ENCODE peak calls at places on chromosomes 7 and 10, in five cellular contexts. I is spleen; O is body of pancreas; V is CD8-positive, alpha-beta T cell; G is kidney. J is an unnamed sample.

GRCh38 chr10:24908793-24909423 is 43.5 kb downstream of the PRTFDC1 start:
- DNase-seq in V (no peak), I (no peak), O (no peak), G (no peak), J (no peak)

GRCh38 chr7:101870361-101871062 is 53.1 kb downstream of the CUX1 start:
- DNase-seq in O (no peak), I (no peak), V (no peak), G (no peak), J (no peak)

GRCh38 chr7:142853739-142854504 is 954 bp upstream of the EPHB6 start:
- DNase-seq in V (peak), I (peak), G (peak), O (peak), J (peak)

GRCh38 chr10:2938869-2939268 is 128.5 kb upstream of the PFKP start:
- DNase-seq in O (no peak), G (no peak), I (no peak), V (no peak), J (no peak)

GRCh38 chr10:70602665-70603438 is at the start of gene PRF1:
- DNase-seq in V (peak), O (no peak), I (peak), G (peak), J (no peak)

GRCh38 chr7:25179325-25179724 is 49.0 kb downstream of the NPVF start:
- DNase-seq in O (no peak), V (no peak), I (no peak), G (no peak), J (no peak)

GRCh38 chr7:81244213-81244612 is 325.4 kb upstream of the SEMA3C start:
- DNase-seq in G (no peak), O (no peak), I (no peak), V (no peak), J (no peak)

GRCh38 chr10:20888620-20889337 is 8.3 kb downstream of the NEBL start:
- DNase-seq in O (no peak), V (no peak), I (no peak), G (no peak), J (no peak)

GRCh38 chr10:73983096-73984047 is 14.5 kb upstream of the VCL start:
- DNase-seq in V (no peak), O (peak), I (no peak), G (no peak), J (no peak)

GRCh38 chr7:75772081-75773077 is at the start of gene CCL26:
- DNase-seq in I (no peak), G (peak), V (no peak), O (peak), J (no peak)

GRCh38 chr10:122740640-122741039 is 41.0 kb upstream of the C10orf120 start:
- DNase-seq in O (no peak), V (no peak), G (no peak), I (no peak), J (no peak)

GRCh38 chr7:108368466-108368865 is 87.8 kb downstream of the NRCAM start:
- DNase-seq in O (peak), V (no peak), I (no peak), G (no peak), J (no peak)

GRCh38 chr10:78623577-78624215 is 445.1 kb upstream of the ZMIZ1 start:
- DNase-seq in G (no peak), O (peak), V (no peak), I (no peak), J (no peak)

GRCh38 chr10:98328163-98328562 is 60.2 kb upstream of the LOXL4 start:
- DNase-seq in O (no peak), G (no peak), I (no peak), V (no peak), J (no peak)

GRCh38 chr7:151408839-151409554 is 841 bp downstream of the WDR86 start:
- DNase-seq in I (peak), G (peak), O (no peak), V (peak), J (no peak)

GRCh38 chr10:47019546-47019945 is 108.3 kb downstream of the PTPN20 start:
- DNase-seq in I (no peak), G (no peak), V (no peak), O (no peak), J (no peak)

GRCh38 chr7:124655990-124656389 is 109.6 kb downstream of the GPR37 start:
- DNase-seq in I (no peak), V (no peak), O (no peak), G (no peak), J (no peak)

GRCh38 chr10:110723224-110723891 is 79.2 kb downstream of the RBM20 start:
- DNase-seq in I (no peak), O (no peak), V (no peak), G (no peak), J (no peak)

GRCh38 chr7:103593691-103594090 is 147.7 kb upstream of the SLC26A5 start:
- DNase-seq in O (no peak), G (no peak), V (no peak), I (no peak), J (no peak)

GRCh38 chr7:154986200-154986599 is 16.7 kb downstream of the PAXIP1 start:
- DNase-seq in I (no peak), V (no peak), G (no peak), O (no peak), J (no peak)
- H3K27ac ChIP-seq in I (no peak), V (no peak), G (no peak), O (no peak), J (no peak)

DNA sequence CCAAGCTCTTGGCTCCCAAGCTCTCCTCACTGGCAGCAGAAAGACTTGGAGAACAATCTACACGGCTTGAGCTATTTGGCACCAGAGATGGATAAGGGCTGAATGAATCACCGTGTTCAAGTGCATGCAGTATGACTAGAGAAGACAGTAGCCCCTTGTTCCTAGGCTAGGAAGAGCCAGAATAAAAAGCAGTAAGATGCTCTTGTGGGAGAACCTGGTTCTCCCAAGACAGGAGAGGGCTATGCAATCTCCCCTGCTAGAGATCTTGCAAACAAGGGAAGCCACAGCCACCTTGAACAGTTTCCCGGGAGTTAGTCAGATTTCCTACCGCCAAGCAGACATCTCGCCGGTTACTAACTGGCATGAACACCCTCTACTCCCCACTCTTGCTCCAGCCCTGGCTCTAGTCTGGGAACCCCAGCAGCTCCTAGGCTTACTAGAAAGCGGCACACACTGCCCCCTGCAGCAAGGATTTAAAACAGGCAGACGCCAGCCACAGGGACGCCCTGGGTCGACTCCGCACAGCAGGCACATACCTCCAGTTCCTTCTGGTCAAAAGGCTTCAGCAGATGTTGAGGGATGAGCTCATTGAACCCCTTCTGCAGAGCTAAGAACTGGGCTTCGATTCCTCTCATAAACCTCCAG is 107.3 kb downstream of the SMURF1 start:
- DNase-seq in I (no peak), G (no peak), O (no peak), V (no peak), J (no peak)
- H3K27ac ChIP-seq in I (no peak), G (no peak), O (no peak), V (no peak), J (no peak)

GRCh38 chr7:36207451-36208291 is 54.6 kb downstream of the EEPD1 start:
- DNase-seq in I (peak), V (no peak), G (no peak), O (peak), J (no peak)

GRCh38 chr7:36205844-36206243 is 52.8 kb downstream of the EEPD1 start:
- DNase-seq in I (no peak), G (no peak), V (no peak), O (no peak), J (no peak)

GRCh38 chr7:36203081-36203775 is 50.2 kb downstream of the EEPD1 start:
- DNase-seq in I (no peak), O (no peak), G (no peak), V (no peak), J (no peak)

GRCh38 chr7:36204044-36204663 is 51.1 kb downstream of the EEPD1 start:
- DNase-seq in G (no peak), O (no peak), I (no peak), V (no peak), J (no peak)

DNA sequence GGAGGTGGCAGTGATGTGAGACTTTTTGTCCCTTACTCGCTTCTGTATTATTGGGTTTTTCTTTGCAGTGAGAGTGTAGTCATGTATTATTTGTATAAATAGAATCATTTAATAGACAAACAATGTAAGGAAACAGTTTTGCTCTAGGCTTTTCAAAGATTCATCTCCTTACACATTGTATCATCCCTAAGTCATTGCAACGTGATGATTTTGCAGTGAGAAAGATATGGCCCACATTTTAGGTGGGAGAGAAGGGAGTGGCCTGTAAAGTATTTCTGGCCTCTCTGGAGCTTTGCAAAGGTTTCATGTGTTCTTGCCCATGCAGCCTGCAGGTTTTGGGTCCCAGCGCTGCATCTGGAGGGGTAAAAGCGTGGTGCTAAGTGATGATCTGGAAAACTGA is 52.2 kb downstream of the EEPD1 start:
- DNase-seq in V (no peak), I (no peak), O (no peak), G (no peak), J (no peak)
- H3K27ac ChIP-seq in V (no peak), I (no peak), O (no peak), G (no peak), J (no peak)

GRCh38 chr10:55266797-55267196 is 465.8 kb upstream of the PCDH15 start:
- DNase-seq in O (no peak), G (no peak), V (no peak), I (no peak), J (no peak)

GRCh38 chr10:55263327-55263726 is 462.3 kb upstream of the PCDH15 start:
- DNase-seq in O (no peak), V (no peak), G (no peak), I (no peak), J (no peak)
- H3K27ac ChIP-seq in O (no peak), V (no peak), G (no peak), I (no peak), J (no peak)

DNA sequence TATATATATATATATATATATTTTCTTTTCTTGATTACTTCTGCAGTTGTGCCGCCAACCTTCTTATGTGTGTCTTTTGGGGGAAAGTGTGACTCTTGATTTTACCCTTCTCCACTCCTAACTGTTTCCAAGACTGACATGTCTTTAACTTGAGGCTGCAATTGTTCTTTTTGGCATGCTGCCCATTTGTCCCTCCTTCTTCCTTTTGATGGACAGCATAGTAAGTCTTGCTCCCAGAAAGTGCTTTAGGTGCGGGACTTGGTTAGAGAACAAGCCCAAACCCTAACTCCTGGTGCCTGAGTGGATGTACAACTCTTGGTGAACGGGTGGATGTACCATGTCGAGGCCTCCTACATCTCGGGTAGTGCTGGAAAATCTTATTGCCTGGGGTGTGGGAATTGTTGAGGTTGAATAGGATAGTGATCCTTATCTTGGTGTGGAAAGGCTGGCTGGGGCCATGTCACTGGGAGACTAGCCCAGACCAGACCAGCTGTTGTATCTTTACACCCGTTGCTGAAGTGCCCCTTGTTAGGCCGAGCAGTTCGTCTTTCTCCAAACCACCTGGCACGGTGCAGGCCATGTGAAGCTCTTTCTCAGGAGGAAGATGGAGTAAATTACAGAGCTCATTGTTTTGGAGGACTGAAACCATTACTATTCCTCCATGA is 16.3 kb downstream of the TCF7L2 start:
- DNase-seq in O (no peak), I (no peak), G (no peak), V (no peak), J (no peak)
- H3K27ac ChIP-seq in O (no peak), I (no peak), G (no peak), V (no peak), J (peak)

GRCh38 chr7:21912931-21913780 is 32.5 kb downstream of the CDCA7L start:
- DNase-seq in G (no peak), O (no peak), V (no peak), I (no peak), J (no peak)

GRCh38 chr7:21915140-21915539 is 30.6 kb downstream of the CDCA7L start:
- DNase-seq in O (no peak), I (no peak), G (no peak), V (no peak), J (no peak)

GRCh38 chr7:21916176-21916575 is 29.5 kb downstream of the CDCA7L start:
- DNase-seq in G (no peak), I (no peak), V (no peak), O (no peak), J (no peak)

GRCh38 chr7:21914671-21915070 is 31.0 kb downstream of the CDCA7L start:
- DNase-seq in G (no peak), O (no peak), V (no peak), I (no peak), J (no peak)

DNA sequence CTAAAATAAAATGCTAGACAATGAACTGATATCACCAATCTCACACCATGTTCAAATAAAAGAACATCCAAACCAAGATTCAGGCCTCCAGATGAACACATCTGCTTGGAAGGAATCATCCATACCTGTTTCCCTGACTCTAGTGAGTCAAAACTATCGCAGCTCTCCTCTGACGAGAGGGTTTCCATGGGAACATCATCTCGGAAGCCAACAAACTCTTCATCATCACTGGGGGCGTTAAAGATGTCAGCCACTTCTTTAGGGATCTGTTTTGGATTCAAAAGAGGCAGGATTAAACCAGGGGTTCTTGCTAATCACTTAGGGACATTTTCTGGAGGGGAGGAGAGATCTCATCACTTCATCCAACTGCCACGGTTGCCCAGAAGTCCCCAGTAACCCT is 29.1 kb downstream of the CDCA7L start:
- DNase-seq in O (no peak), V (no peak), G (no peak), I (no peak), J (no peak)
- H3K27ac ChIP-seq in O (no peak), V (no peak), G (no peak), I (no peak), J (no peak)

GRCh38 chr7:194996-195829 is 2.8 kb downstream of the FAM20C start:
- DNase-seq in G (no peak), I (no peak), V (no peak), O (no peak), J (no peak)

GRCh38 chr7:192701-193536 is 548 bp downstream of the FAM20C start:
- DNase-seq in O (peak), G (peak), I (no peak), V (no peak), J (no peak)

GRCh38 chr7:195830-196128 is 3.4 kb downstream of the FAM20C start:
- DNase-seq in I (no peak), O (no peak), G (no peak), V (no peak), J (no peak)

GRCh38 chr7:193538-194256 is 1.3 kb downstream of the FAM20C start:
- DNase-seq in G (peak), I (no peak), V (no peak), O (no peak), J (no peak)

GRCh38 chr7:194257-194995 is 2.1 kb downstream of the FAM20C start:
- DNase-seq in G (no peak), V (no peak), O (peak), I (no peak), J (no peak)
- H3K27ac ChIP-seq in G (peak), V (no peak), O (no peak), I (no peak), J (no peak)

GRCh38 chr7:106870528-106870927 is 5.4 kb downstream of the PIK3CG start:
- DNase-seq in O (no peak), G (no peak), I (no peak), V (no peak), J (no peak)
- H3K27ac ChIP-seq in O (no peak), G (no peak), I (peak), V (no peak), J (no peak)

J was measured in coronary artery.